ENCODE peak calls at places on chromosomes 16 and 17, in four cellular contexts. One of them, this sample, is unnamed.
A peak's percentile ranks its signal among the peaks of the same experiment; 100 is the strongest.

GRCh38 chr17:20174588-20175265 is 165.6 kb downstream of the SPECC1 start:
- ATAC-seq in WTC11: no peak
- ATAC-seq in stimulated activated naive CD8-positive, alpha-beta T cell treated with anti-CD3 and anti-CD28 coated beads, Interleukin-15, amount 100 ng/mL, for 72 hours: no peak
- ATAC-seq in heart right ventricle: no peak
- ATAC-seq in this sample: no peak

GRCh38 chr17:17090642-17091103 is 48.4 kb downstream of the MPRIP start:
- ATAC-seq in WTC11: no peak
- ATAC-seq in stimulated activated naive CD8-positive, alpha-beta T cell treated with anti-CD3 and anti-CD28 coated beads, Interleukin-15, amount 100 ng/mL, for 72 hours: no peak
- ATAC-seq in heart right ventricle: no peak
- ATAC-seq in this sample: peak; percentile 43

GRCh38 chr16:87954826-87955225 is 3.6 kb downstream of the BANP start:
- ATAC-seq in WTC11: no peak
- ATAC-seq in stimulated activated naive CD8-positive, alpha-beta T cell treated with anti-CD3 and anti-CD28 coated beads, Interleukin-15, amount 100 ng/mL, for 72 hours: no peak
- ATAC-seq in heart right ventricle: no peak
- ATAC-seq in this sample: no peak

GRCh38 chr17:77599699-77600098 is 358.8 kb upstream of the TNRC6C start:
- ATAC-seq in WTC11: no peak
- ATAC-seq in stimulated activated naive CD8-positive, alpha-beta T cell treated with anti-CD3 and anti-CD28 coated beads, Interleukin-15, amount 100 ng/mL, for 72 hours: no peak
- ATAC-seq in heart right ventricle: no peak
- ATAC-seq in this sample: no peak

GRCh38 chr16:10964891-10965326 is 20.5 kb downstream of the CLEC16A start:
- ATAC-seq in WTC11: no peak
- ATAC-seq in stimulated activated naive CD8-positive, alpha-beta T cell treated with anti-CD3 and anti-CD28 coated beads, Interleukin-15, amount 100 ng/mL, for 72 hours: peak; percentile 84
- ATAC-seq in heart right ventricle: no peak
- ATAC-seq in this sample: no peak

GRCh38 chr16:10356870-10357842 is 28.7 kb upstream of the ATF7IP2 start:
- ATAC-seq in WTC11: no peak
- ATAC-seq in stimulated activated naive CD8-positive, alpha-beta T cell treated with anti-CD3 and anti-CD28 coated beads, Interleukin-15, amount 100 ng/mL, for 72 hours: no peak
- ATAC-seq in heart right ventricle: no peak
- ATAC-seq in this sample: no peak

GRCh38 chr16:9797306-9797705 is 384.9 kb downstream of the GRIN2A start:
- ATAC-seq in WTC11: no peak
- ATAC-seq in stimulated activated naive CD8-positive, alpha-beta T cell treated with anti-CD3 and anti-CD28 coated beads, Interleukin-15, amount 100 ng/mL, for 72 hours: no peak
- ATAC-seq in heart right ventricle: peak; percentile 94
- ATAC-seq in this sample: no peak

GRCh38 chr17:48294989-48295892 is 134.8 kb downstream of the SKAP1 start:
- ATAC-seq in WTC11: no peak
- ATAC-seq in stimulated activated naive CD8-positive, alpha-beta T cell treated with anti-CD3 and anti-CD28 coated beads, Interleukin-15, amount 100 ng/mL, for 72 hours: peak; percentile 59
- ATAC-seq in heart right ventricle: no peak
- ATAC-seq in this sample: no peak

GRCh38 chr17:35119370-35120185 is at the start of gene RAD51D:
- ATAC-seq in WTC11: peak; percentile 90
- ATAC-seq in stimulated activated naive CD8-positive, alpha-beta T cell treated with anti-CD3 and anti-CD28 coated beads, Interleukin-15, amount 100 ng/mL, for 72 hours: peak; percentile 91
- ATAC-seq in heart right ventricle: peak; percentile 94
- ATAC-seq in this sample: peak; percentile 92

GRCh38 chr16:1743376-1744337 is 27.7 kb downstream of the NME3 start:
- ATAC-seq in WTC11: no peak
- ATAC-seq in stimulated activated naive CD8-positive, alpha-beta T cell treated with anti-CD3 and anti-CD28 coated beads, Interleukin-15, amount 100 ng/mL, for 72 hours: no peak
- ATAC-seq in heart right ventricle: no peak
- ATAC-seq in this sample: peak; percentile 63

GRCh38 chr16:24980077-24980793 is 34.9 kb downstream of the ARHGAP17 start:
- ATAC-seq in WTC11: no peak
- ATAC-seq in stimulated activated naive CD8-positive, alpha-beta T cell treated with anti-CD3 and anti-CD28 coated beads, Interleukin-15, amount 100 ng/mL, for 72 hours: peak; percentile 77
- ATAC-seq in heart right ventricle: peak; percentile 33
- ATAC-seq in this sample: peak; percentile 78

GRCh38 chr17:57393368-57393767 is 137.0 kb downstream of the MSI2 start:
- ATAC-seq in WTC11: no peak
- ATAC-seq in stimulated activated naive CD8-positive, alpha-beta T cell treated with anti-CD3 and anti-CD28 coated beads, Interleukin-15, amount 100 ng/mL, for 72 hours: no peak
- ATAC-seq in heart right ventricle: no peak
- ATAC-seq in this sample: no peak

GRCh38 chr17:2347805-2348685 is 10.7 kb downstream of the SGSM2 start:
- ATAC-seq in WTC11: peak; percentile 94
- ATAC-seq in stimulated activated naive CD8-positive, alpha-beta T cell treated with anti-CD3 and anti-CD28 coated beads, Interleukin-15, amount 100 ng/mL, for 72 hours: no peak
- ATAC-seq in heart right ventricle: peak; percentile 80
- ATAC-seq in this sample: peak; percentile 72

GRCh38 chr17:48002208-48002919 is 31.5 kb downstream of the CDK5RAP3 start:
- ATAC-seq in WTC11: no peak
- ATAC-seq in stimulated activated naive CD8-positive, alpha-beta T cell treated with anti-CD3 and anti-CD28 coated beads, Interleukin-15, amount 100 ng/mL, for 72 hours: no peak
- ATAC-seq in heart right ventricle: peak; percentile 80
- ATAC-seq in this sample: peak; percentile 66

GRCh38 chr17:66426397-66427033 is 124.1 kb downstream of the PRKCA start:
- ATAC-seq in WTC11: peak; percentile 89
- ATAC-seq in stimulated activated naive CD8-positive, alpha-beta T cell treated with anti-CD3 and anti-CD28 coated beads, Interleukin-15, amount 100 ng/mL, for 72 hours: peak; percentile 93
- ATAC-seq in heart right ventricle: no peak
- ATAC-seq in this sample: no peak

GRCh38 chr16:53281280-53281679 is 153.0 kb upstream of the RBL2 start:
- ATAC-seq in WTC11: no peak
- ATAC-seq in stimulated activated naive CD8-positive, alpha-beta T cell treated with anti-CD3 and anti-CD28 coated beads, Interleukin-15, amount 100 ng/mL, for 72 hours: no peak
- ATAC-seq in heart right ventricle: no peak
- ATAC-seq in this sample: no peak

GRCh38 chr16:88561485-88562369 is 8.5 kb upstream of the ZC3H18 start:
- ATAC-seq in WTC11: peak; percentile 30
- ATAC-seq in stimulated activated naive CD8-positive, alpha-beta T cell treated with anti-CD3 and anti-CD28 coated beads, Interleukin-15, amount 100 ng/mL, for 72 hours: no peak
- ATAC-seq in heart right ventricle: peak; percentile 61
- ATAC-seq in this sample: peak; percentile 51

GRCh38 chr16:73036074-73036826 is 11.7 kb downstream of the ZFHX3 start:
- ATAC-seq in WTC11: peak; percentile 24
- ATAC-seq in stimulated activated naive CD8-positive, alpha-beta T cell treated with anti-CD3 and anti-CD28 coated beads, Interleukin-15, amount 100 ng/mL, for 72 hours: no peak
- ATAC-seq in heart right ventricle: no peak
- ATAC-seq in this sample: peak; percentile 38

GRCh38 chr16:54780266-54780665 is 150.4 kb upstream of the IRX5 start:
- ATAC-seq in WTC11: no peak
- ATAC-seq in stimulated activated naive CD8-positive, alpha-beta T cell treated with anti-CD3 and anti-CD28 coated beads, Interleukin-15, amount 100 ng/mL, for 72 hours: no peak
- ATAC-seq in heart right ventricle: no peak
- ATAC-seq in this sample: no peak

GRCh38 chr16:88591577-88592021 is 21.4 kb downstream of the ZC3H18 start:
- ATAC-seq in WTC11: no peak
- ATAC-seq in stimulated activated naive CD8-positive, alpha-beta T cell treated with anti-CD3 and anti-CD28 coated beads, Interleukin-15, amount 100 ng/mL, for 72 hours: peak; percentile 74
- ATAC-seq in heart right ventricle: peak; percentile 80
- ATAC-seq in this sample: no peak

GRCh38 chr17:55005520-55005919 is 37.0 kb downstream of the STXBP4 start:
- ATAC-seq in WTC11: peak; percentile 89
- ATAC-seq in stimulated activated naive CD8-positive, alpha-beta T cell treated with anti-CD3 and anti-CD28 coated beads, Interleukin-15, amount 100 ng/mL, for 72 hours: no peak
- ATAC-seq in heart right ventricle: no peak
- ATAC-seq in this sample: no peak

GRCh38 chr17:72502111-72502939 is 381.5 kb downstream of the SOX9 start:
- ATAC-seq in WTC11: peak; percentile 90
- ATAC-seq in stimulated activated naive CD8-positive, alpha-beta T cell treated with anti-CD3 and anti-CD28 coated beads, Interleukin-15, amount 100 ng/mL, for 72 hours: no peak
- ATAC-seq in heart right ventricle: peak; percentile 75
- ATAC-seq in this sample: peak; percentile 57

GRCh38 chr16:11203111-11203623 is 52.8 kb downstream of the SOCS1 start:
- ATAC-seq in WTC11: no peak
- ATAC-seq in stimulated activated naive CD8-positive, alpha-beta T cell treated with anti-CD3 and anti-CD28 coated beads, Interleukin-15, amount 100 ng/mL, for 72 hours: no peak
- ATAC-seq in heart right ventricle: no peak
- ATAC-seq in this sample: no peak

GRCh38 chr17:69997332-69997731 is 77.7 kb upstream of the KCNJ16 start:
- ATAC-seq in WTC11: no peak
- ATAC-seq in stimulated activated naive CD8-positive, alpha-beta T cell treated with anti-CD3 and anti-CD28 coated beads, Interleukin-15, amount 100 ng/mL, for 72 hours: no peak
- ATAC-seq in heart right ventricle: no peak
- ATAC-seq in this sample: no peak

GRCh38 chr16:28548306-28548802 is 5.4 kb upstream of the SGF29 start:
- ATAC-seq in WTC11: no peak
- ATAC-seq in stimulated activated naive CD8-positive, alpha-beta T cell treated with anti-CD3 and anti-CD28 coated beads, Interleukin-15, amount 100 ng/mL, for 72 hours: no peak
- ATAC-seq in heart right ventricle: no peak
- ATAC-seq in this sample: no peak

GRCh38 chr17:32495347-32496253 is 8.8 kb downstream of the CDK5R1 start:
- ATAC-seq in WTC11: no peak
- ATAC-seq in stimulated activated naive CD8-positive, alpha-beta T cell treated with anti-CD3 and anti-CD28 coated beads, Interleukin-15, amount 100 ng/mL, for 72 hours: peak; percentile 63
- ATAC-seq in heart right ventricle: peak; percentile 76
- ATAC-seq in this sample: no peak

GRCh38 chr17:32492648-32493289 is 6.0 kb downstream of the CDK5R1 start:
- ATAC-seq in WTC11: no peak
- ATAC-seq in stimulated activated naive CD8-positive, alpha-beta T cell treated with anti-CD3 and anti-CD28 coated beads, Interleukin-15, amount 100 ng/mL, for 72 hours: no peak
- ATAC-seq in heart right ventricle: no peak
- ATAC-seq in this sample: no peak

GRCh38 chr17:39143552-39144093 is 7.8 kb downstream of the PLXDC1 start:
- ATAC-seq in WTC11: no peak
- ATAC-seq in stimulated activated naive CD8-positive, alpha-beta T cell treated with anti-CD3 and anti-CD28 coated beads, Interleukin-15, amount 100 ng/mL, for 72 hours: no peak
- ATAC-seq in heart right ventricle: peak; percentile 70
- ATAC-seq in this sample: peak; percentile 24

GRCh38 chr17:73589096-73589980 is 54.9 kb downstream of the SDK2 start:
- ATAC-seq in WTC11: no peak
- ATAC-seq in stimulated activated naive CD8-positive, alpha-beta T cell treated with anti-CD3 and anti-CD28 coated beads, Interleukin-15, amount 100 ng/mL, for 72 hours: no peak
- ATAC-seq in heart right ventricle: no peak
- ATAC-seq in this sample: peak; percentile 50

GRCh38 chr16:14641206-14641605 is 8.5 kb downstream of the BFAR start:
- ATAC-seq in WTC11: no peak
- ATAC-seq in stimulated activated naive CD8-positive, alpha-beta T cell treated with anti-CD3 and anti-CD28 coated beads, Interleukin-15, amount 100 ng/mL, for 72 hours: no peak
- ATAC-seq in heart right ventricle: no peak
- ATAC-seq in this sample: no peak